ENCODE peak calls at places on chromosomes 6 and 20, in seven cellular contexts. Q, F, O, A, R, U and X are unnamed samples.

GRCh38 chr6:89965441-89966249 is 71.4 kb downstream of the GJA10 start:
- DNase-seq in F (no peak), A (no peak), Q (no peak), R (no peak), O (no peak), U (no peak), X (no peak)

GRCh38 chr6:143198312-143198711 is 137.6 kb downstream of the AIG1 start:
- DNase-seq in R (no peak), Q (no peak), A (no peak), F (no peak), O (no peak), U (no peak), X (no peak)

GRCh38 chr6:16239090-16239797 is 857 bp downstream of the GMPR start:
- DNase-seq in F (peak; percentile 91), Q (no peak), U (peak; percentile 85), A (no peak), R (no peak), O (peak; percentile 70), X (no peak)

GRCh38 chr6:132003516-132004178 is 52.5 kb upstream of the CCN2 start:
- DNase-seq in U (no peak), A (no peak), F (no peak), O (no peak), R (no peak), Q (no peak), X (no peak)

GRCh38 chr6:72040106-72040505 is 153.8 kb downstream of the RIMS1 start:
- DNase-seq in O (no peak), A (no peak), Q (no peak), R (no peak), F (no peak), U (no peak), X (no peak)

GRCh38 chr6:161048636-161049035 is 57.1 kb downstream of the MAP3K4 start:
- DNase-seq in A (no peak), O (no peak), R (no peak), Q (no peak), F (no peak), U (no peak), X (no peak)

GRCh38 chr6:42821846-42822245 is 40.0 kb downstream of the BICRAL start:
- DNase-seq in R (no peak), U (no peak), A (no peak), Q (no peak), F (no peak), O (no peak), X (no peak)

GRCh38 chr6:111981441-111981840 is 72.5 kb upstream of the CCN6 start:
- DNase-seq in U (no peak), A (no peak), O (no peak), F (no peak), R (no peak), Q (no peak), X (no peak)

GRCh38 chr20:48478370-48478769 is 349.4 kb downstream of the PREX1 start:
- DNase-seq in U (no peak), F (no peak), Q (no peak), O (no peak), R (no peak), A (no peak), X (no peak)

GRCh38 chr6:19714415-19715165 is 122.6 kb upstream of the ID4 start:
- DNase-seq in U (no peak), Q (no peak), F (no peak), O (no peak), A (no peak), R (no peak), X (no peak)

GRCh38 chr20:19964289-19965263 is 52.6 kb upstream of the NAA20 start:
- DNase-seq in A (no peak), U (no peak), O (peak; percentile 53), Q (no peak), R (no peak), F (peak; percentile 54), X (peak; percentile 59)

GRCh38 chr20:46562373-46563169 is 12.1 kb upstream of the OCSTAMP start:
- DNase-seq in U (no peak), A (peak; percentile 47), R (peak; percentile 50), F (peak; percentile 80), O (peak; percentile 73), Q (peak; percentile 95), X (peak; percentile 47)

GRCh38 chr6:108896111-108896661 is 48.0 kb downstream of the ARMC2 start:
- DNase-seq in R (no peak), Q (no peak), U (no peak), A (no peak), F (peak; percentile 81), O (no peak), X (no peak)

GRCh38 chr6:166989427-166990034 is 9.7 kb upstream of the CEP43 start:
- DNase-seq in Q (no peak), O (no peak), U (no peak), A (no peak), F (peak; percentile 38), R (no peak), X (no peak)

GRCh38 chr6:119896806-119897205 is 547.2 kb upstream of the MAN1A1 start:
- DNase-seq in Q (no peak), F (no peak), O (no peak), R (no peak), U (no peak), A (no peak), X (no peak)

GRCh38 chr6:119891206-119891605 is 541.6 kb upstream of the MAN1A1 start:
- DNase-seq in R (no peak), Q (no peak), O (no peak), U (no peak), A (no peak), F (no peak), X (no peak)

GRCh38 chr6:119891638-119892037 is 542.1 kb upstream of the MAN1A1 start:
- DNase-seq in Q (no peak), F (no peak), O (no peak), R (no peak), A (no peak), U (no peak), X (no peak)

GRCh38 chr6:119894801-119895200 is 545.2 kb upstream of the MAN1A1 start:
- DNase-seq in Q (no peak), R (no peak), U (no peak), A (no peak), F (no peak), O (no peak), X (no peak)

GRCh38 chr6:119895626-119896025 is 546.1 kb upstream of the MAN1A1 start:
- DNase-seq in F (no peak), O (no peak), Q (no peak), U (no peak), A (no peak), R (no peak), X (no peak)
- TF ChIP-seq POLR2AphosphoS5 in F (no peak), O (no peak), Q (no peak), U (no peak), A (no peak), R (no peak), X (no peak)

DNA sequence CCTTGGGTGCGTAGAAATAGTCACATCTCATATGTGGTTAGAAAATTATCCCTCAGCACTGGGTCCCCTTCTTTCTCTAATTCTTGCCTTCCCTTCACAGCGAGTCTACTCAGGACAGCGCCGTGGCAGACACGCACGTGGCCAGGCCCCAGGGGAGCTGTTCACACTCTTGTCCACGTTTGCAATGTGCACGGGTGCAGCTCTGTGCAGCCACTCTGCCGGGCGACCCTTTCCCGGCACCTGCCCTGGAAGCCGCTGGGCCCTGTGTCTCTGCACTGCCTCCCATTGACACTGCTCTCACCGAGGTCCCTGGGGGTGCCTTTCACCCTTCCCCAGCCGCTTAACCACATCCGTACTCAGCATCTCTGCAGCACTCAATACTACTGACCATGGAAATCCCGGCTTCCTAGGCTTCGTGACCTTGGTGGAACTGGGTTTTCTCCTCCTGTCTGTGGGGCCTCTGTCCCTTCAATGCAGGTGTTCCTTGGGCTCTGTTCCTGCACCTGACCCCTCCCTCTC is 104.9 kb downstream of the DACT2 start:
- DNase-seq in Q (no peak), F (no peak), A (no peak), U (no peak), R (no peak), O (no peak), X (no peak)
- H3K27me3 ChIP-seq in Q (no peaks in the 10 kb centered on the region), F (no peaks in the 10 kb centered on the region), A (peaks cover 5% of the 10 kb centered on the region), U (no peaks in the 10 kb centered on the region), R (no peaks in the 10 kb centered on the region), O (no peaks in the 10 kb centered on the region), X (no peaks in the 10 kb centered on the region)

DNA sequence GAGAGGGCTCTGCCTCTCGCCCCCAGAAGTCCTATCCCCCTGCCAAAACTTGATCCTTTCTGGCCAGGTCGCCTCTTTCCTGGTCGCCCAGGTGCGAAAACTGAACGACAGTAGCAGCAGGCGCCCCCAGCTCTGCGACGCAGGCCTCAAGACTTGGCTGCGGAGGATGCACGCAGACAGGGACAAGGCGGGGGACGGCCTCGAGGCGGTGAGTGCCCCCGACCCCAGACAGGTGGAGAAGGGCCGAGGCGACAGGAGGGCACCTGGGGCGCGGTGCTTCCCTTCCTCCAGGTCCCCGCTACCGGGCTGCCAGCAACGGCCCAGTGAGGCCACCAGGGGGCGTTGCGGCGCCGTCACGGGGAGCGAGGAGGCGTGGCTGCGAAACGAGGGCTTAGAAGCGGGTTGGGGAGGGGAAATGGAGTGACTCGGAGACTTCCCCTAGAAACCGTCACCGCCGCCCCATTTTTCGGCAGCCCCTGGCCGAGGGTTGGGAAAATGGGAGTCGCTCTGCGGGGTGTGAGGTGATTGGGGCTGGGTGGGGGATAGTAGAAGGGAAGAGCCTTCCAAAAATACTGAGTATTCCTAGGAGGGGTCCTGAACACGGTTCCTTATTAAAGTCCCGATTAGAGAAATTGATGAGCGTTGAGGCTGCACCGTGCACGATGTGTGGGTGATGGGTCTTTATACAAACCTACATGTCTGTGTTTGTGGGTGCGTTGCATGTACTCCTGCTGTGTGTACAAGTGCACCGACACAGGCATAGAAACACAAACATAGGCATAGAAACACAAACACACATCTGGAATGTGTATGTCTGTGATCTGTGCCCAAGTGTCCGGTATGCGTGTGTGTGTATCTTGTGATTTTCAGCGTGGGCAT is 44.6 kb downstream of the ARHGAP40 start:
- DNase-seq in R (peak; percentile 36), A (peak; percentile 43), O (peak; percentile 81), U (peak; percentile 96), F (peak; percentile 64), Q (peak; percentile 93), X (peak; percentile 48)
- H3K4me3 ChIP-seq in R (peak overlapping the region; percentile 48), A (peak overlapping the region; percentile 40), O (peak overlapping the region; percentile 21), U (peak overlapping the region; percentile 33), F (no peak overlapping the region), Q (peak overlapping the region; percentile 47), X (no peak overlapping the region)

GRCh38 chr6:152387091-152387490 is 250.1 kb downstream of the SYNE1 start:
- DNase-seq in U (no peak), F (no peak), Q (no peak), A (no peak), O (no peak), R (no peak), X (no peak)
- TF ChIP-seq POLR2AphosphoS5 in U (no peak), F (no peak), Q (no peak), A (no peak), O (no peak), R (no peak), X (no peak)